ENCODE peak calls at places on chromosomes 6 and 20, in nine cellular contexts. One of them, this sample, is unnamed.

GRCh38 chr6:120056085-120056484 is 706.5 kb upstream of the MAN1A1 start:
- DNase-seq in left lung: no peak
- DNase-seq in substantia nigra: no peak
- DNase-seq in GM12865: peak; percentile 54
- DNase-seq in NCI-H69: peak; percentile 11
- DNase-seq in AG09319: no peak
- DNase-seq in fibroblast of villous mesenchyme: no peak
- DNase-seq in AG10803: no peak
- DNase-seq in NCI-H2081: no peak
- DNase-seq in this sample: peak; percentile 61

GRCh38 chr20:48697845-48698491 is 129.8 kb downstream of the PREX1 start:
- DNase-seq in AG09319: no peak
- DNase-seq in NCI-H69: peak; percentile 86
- DNase-seq in AG10803: peak; percentile 87
- DNase-seq in fibroblast of villous mesenchyme: peak; percentile 88
- DNase-seq in left lung: peak; percentile 89
- DNase-seq in substantia nigra: no peak
- DNase-seq in NCI-H2081: peak; percentile 10
- DNase-seq in GM12865: no peak
- DNase-seq in this sample: peak; percentile 98

GRCh38 chr6:10310826-10311225 is 104.0 kb downstream of the TFAP2A start:
- DNase-seq in left lung: no peak
- DNase-seq in fibroblast of villous mesenchyme: no peak
- DNase-seq in NCI-H69: peak; percentile 99
- DNase-seq in AG09319: no peak
- DNase-seq in substantia nigra: no peak
- DNase-seq in NCI-H2081: peak; percentile 96
- DNase-seq in AG10803: no peak
- DNase-seq in GM12865: no peak
- DNase-seq in this sample: no peak

GRCh38 chr6:41371992-41372525 is 36.7 kb downstream of the NCR2 start:
- DNase-seq in substantia nigra: no peak
- DNase-seq in left lung: no peak
- DNase-seq in AG09319: no peak
- DNase-seq in NCI-H2081: no peak
- DNase-seq in NCI-H69: peak; percentile 59
- DNase-seq in AG10803: peak; percentile 25
- DNase-seq in fibroblast of villous mesenchyme: peak; percentile 18
- DNase-seq in GM12865: no peak
- DNase-seq in this sample: no peak

GRCh38 chr20:5156670-5157448 is 30.1 kb downstream of the CDS2 start:
- DNase-seq in left lung: no peak
- DNase-seq in AG09319: no peak
- DNase-seq in AG10803: peak; percentile 58
- DNase-seq in NCI-H69: no peak
- DNase-seq in GM12865: no peak
- DNase-seq in substantia nigra: no peak
- DNase-seq in NCI-H2081: no peak
- DNase-seq in fibroblast of villous mesenchyme: peak; percentile 76
- DNase-seq in this sample: peak; percentile 47

GRCh38 chr6:66179363-66179762 is 472.3 kb upstream of the EYS start:
- DNase-seq in substantia nigra: no peak
- DNase-seq in fibroblast of villous mesenchyme: no peak
- DNase-seq in left lung: no peak
- DNase-seq in NCI-H69: no peak
- DNase-seq in AG10803: peak; percentile 62
- DNase-seq in GM12865: no peak
- DNase-seq in AG09319: no peak
- DNase-seq in NCI-H2081: no peak
- DNase-seq in this sample: no peak

GRCh38 chr20:43533060-43533459 is 25.6 kb downstream of the L3MBTL1 start:
- DNase-seq in NCI-H2081: no peak
- DNase-seq in NCI-H69: no peak
- DNase-seq in AG09319: no peak
- DNase-seq in substantia nigra: no peak
- DNase-seq in AG10803: peak; percentile 42
- DNase-seq in left lung: no peak
- DNase-seq in fibroblast of villous mesenchyme: no peak
- DNase-seq in GM12865: no peak
- DNase-seq in this sample: peak; percentile 31

GRCh38 chr6:61887425-61887824 is 398.6 kb downstream of the KHDRBS2 start:
- DNase-seq in fibroblast of villous mesenchyme: peak; percentile 1
- DNase-seq in GM12865: no peak
- DNase-seq in AG10803: no peak
- DNase-seq in AG09319: no peak
- DNase-seq in NCI-H69: peak; percentile 33
- DNase-seq in NCI-H2081: no peak
- DNase-seq in substantia nigra: no peak
- DNase-seq in left lung: no peak
- DNase-seq in this sample: no peak

GRCh38 chr6:88843040-88843439 is 120.4 kb downstream of the RNGTT start:
- DNase-seq in NCI-H2081: no peak
- DNase-seq in fibroblast of villous mesenchyme: peak; percentile 60
- DNase-seq in GM12865: no peak
- DNase-seq in left lung: no peak
- DNase-seq in NCI-H69: no peak
- DNase-seq in AG09319: peak; percentile 65
- DNase-seq in substantia nigra: no peak
- DNase-seq in AG10803: peak; percentile 87
- DNase-seq in this sample: no peak

GRCh38 chr6:150395388-150396009 is 26.7 kb downstream of the IYD start:
- DNase-seq in fibroblast of villous mesenchyme: peak; percentile 48
- DNase-seq in GM12865: peak; percentile 60
- DNase-seq in NCI-H2081: peak; percentile 60
- DNase-seq in substantia nigra: peak; percentile 15
- DNase-seq in AG10803: peak; percentile 65
- DNase-seq in left lung: peak; percentile 50
- DNase-seq in AG09319: no peak
- DNase-seq in NCI-H69: peak; percentile 84
- DNase-seq in this sample: peak; percentile 95

GRCh38 chr20:38210741-38211140 is 45.7 kb upstream of the TGM2 start:
- DNase-seq in GM12865: no peak
- DNase-seq in AG10803: peak; percentile 34
- DNase-seq in NCI-H69: no peak
- DNase-seq in AG09319: no peak
- DNase-seq in NCI-H2081: no peak
- DNase-seq in substantia nigra: no peak
- DNase-seq in fibroblast of villous mesenchyme: no peak
- DNase-seq in left lung: no peak
- DNase-seq in this sample: no peak

GRCh38 chr20:12394786-12395185 is 477.1 kb downstream of the BTBD3 start:
- DNase-seq in AG10803: no peak
- DNase-seq in substantia nigra: no peak
- DNase-seq in NCI-H69: peak; percentile 37
- DNase-seq in AG09319: no peak
- DNase-seq in left lung: no peak
- DNase-seq in NCI-H2081: peak; percentile 11
- DNase-seq in fibroblast of villous mesenchyme: peak; percentile 29
- DNase-seq in GM12865: no peak
- DNase-seq in this sample: peak; percentile 37

GRCh38 chr6:18148304-18149025 is 6.4 kb downstream of the TPMT start:
- DNase-seq in fibroblast of villous mesenchyme: peak; percentile 94
- DNase-seq in NCI-H69: peak; percentile 36
- DNase-seq in left lung: no peak
- DNase-seq in GM12865: no peak
- DNase-seq in NCI-H2081: no peak
- DNase-seq in AG09319: no peak
- DNase-seq in AG10803: peak; percentile 95
- DNase-seq in substantia nigra: no peak
- DNase-seq in this sample: no peak

GRCh38 chr6:108739496-108740330 is 108.5 kb upstream of the ARMC2 start:
- DNase-seq in NCI-H69: peak; percentile 82
- DNase-seq in AG09319: no peak
- DNase-seq in fibroblast of villous mesenchyme: no peak
- DNase-seq in substantia nigra: no peak
- DNase-seq in NCI-H2081: no peak
- DNase-seq in left lung: no peak
- DNase-seq in GM12865: no peak
- DNase-seq in AG10803: no peak
- DNase-seq in this sample: peak; percentile 85

GRCh38 chr20:61608275-61609085 is 356.4 kb downstream of the CDH4 start:
- DNase-seq in AG09319: no peak
- DNase-seq in GM12865: no peak
- DNase-seq in substantia nigra: no peak
- DNase-seq in AG10803: no peak
- DNase-seq in fibroblast of villous mesenchyme: peak; percentile 4
- DNase-seq in NCI-H2081: no peak
- DNase-seq in NCI-H69: no peak
- DNase-seq in left lung: no peak
- DNase-seq in this sample: peak; percentile 34